ENCODE peak calls at places on chromosomes 2 and 18, in seven cellular contexts. U is activated naive CD8-positive, alpha-beta T cell treated with anti-CD3 and anti-CD28 coated beads, Interleukin-2, amount 50 U/mL, for 24 hours; V is NCI-H1417; F is stimulated activated CD4-positive, alpha-beta T cell treated with anti-CD3 and anti-CD28 coated beads, Interleukin-15, amount 100 ng/mL, for 48 hours; P is AG09319; B is EH; O is A549. X is an unnamed sample.

GRCh38 chr2:11659866-11660265 is 10.1 kb downstream of the NTSR2 start:
- DNase-seq in U (no peak), V (no peak), F (no peak), P (no peak), B (no peak), O (no peak), X (no peak)

GRCh38 chr2:240635998-240636547 is 10.8 kb downstream of the GPR35 start:
- DNase-seq in U (no peak), V (no peak), F (no peak), P (no peak), B (no peak), O (no peak), X (no peak)

GRCh38 chr18:13612111-13612997 is 114.0 kb downstream of the FAM210A start:
- DNase-seq in U (peak), V (no peak), F (peak), P (no peak), B (no peak), O (no peak), X (no peak)

GRCh38 chr18:22193466-22193865 is 24.1 kb downstream of the GATA6 start:
- DNase-seq in U (no peak), V (no peak), F (no peak), P (no peak), B (no peak), O (no peak), X (no peak)

GRCh38 chr18:49646864-49647263 is 85.0 kb downstream of the LIPG start:
- DNase-seq in U (no peak), V (no peak), F (no peak), P (no peak), B (no peak), O (no peak), X (no peak)

GRCh38 chr2:145958611-145959010 is 1438.7 kb upstream of the ZEB2 start:
- DNase-seq in U (no peak), V (no peak), F (no peak), P (no peak), B (peak), O (no peak), X (no peak)

GRCh38 chr18:13793819-13794218 is 30.1 kb upstream of the MC5R start:
- DNase-seq in U (no peak), V (no peak), F (no peak), P (no peak), B (no peak), O (no peak), X (no peak)

GRCh38 chr2:7379799-7380198 is 462.6 kb downstream of the RNF144A start:
- DNase-seq in U (no peak), V (peak), F (no peak), P (no peak), B (no peak), O (peak), X (no peak)

GRCh38 chr2:147331790-147332419 is 512.9 kb upstream of the ACVR2A start:
- DNase-seq in U (peak), V (peak), F (no peak), P (peak), B (no peak), O (peak), X (peak)

GRCh38 chr2:111227716-111228141 is 107.0 kb downstream of the BCL2L11 start:
- DNase-seq in U (no peak), V (no peak), F (no peak), P (peak), B (peak), O (peak), X (no peak)

GRCh38 chr2:18047114-18047695 is 168.7 kb downstream of the KCNS3 start:
- DNase-seq in U (no peak), V (no peak), F (no peak), P (no peak), B (peak), O (no peak), X (no peak)

GRCh38 chr2:149652925-149653324 is 65.3 kb upstream of the MMADHC start:
- DNase-seq in U (no peak), V (no peak), F (no peak), P (no peak), B (no peak), O (no peak), X (no peak)

GRCh38 chr2:72133721-72134407 is 13.8 kb downstream of the CYP26B1 start:
- DNase-seq in U (no peak), V (no peak), F (no peak), P (no peak), B (no peak), O (no peak), X (no peak)

GRCh38 chr2:111159640-111160039 is 38.9 kb downstream of the BCL2L11 start:
- DNase-seq in U (no peak), V (no peak), F (no peak), P (no peak), B (no peak), O (no peak), X (no peak)

GRCh38 chr2:215619989-215620388 is 184.1 kb upstream of the FN1 start:
- DNase-seq in U (peak), V (peak), F (no peak), P (no peak), B (no peak), O (peak), X (no peak)

GRCh38 chr2:86035883-86036789 is 69.5 kb downstream of the POLR1A start:
- DNase-seq in U (peak), V (peak), F (peak), P (peak), B (peak), O (no peak), X (peak)

GRCh38 chr2:100019499-100019898 is 122.9 kb downstream of the AFF3 start:
- DNase-seq in U (no peak), V (no peak), F (no peak), P (no peak), B (no peak), O (no peak), X (no peak)

GRCh38 chr2:30231726-30232026 is 342 bp downstream of the LBH start:
- DNase-seq in U (peak), V (no peak), F (peak), P (no peak), B (no peak), O (no peak), X (peak)